ENCODE peak calls at places on chromosomes 3 and 15, in eight cellular contexts. One of them, this sample, is unnamed.
A peak's percentile ranks its signal among the peaks of the same experiment; 100 is the strongest.

GRCh38 chr3:102181202-102181920 is 253.5 kb upstream of the ZPLD1 start:
- DNase-seq in H54: no peak
- DNase-seq in HT1080: no peak
- DNase-seq in epithelial cell of esophagus: no peak
- DNase-seq in M059J: peak; percentile 74
- DNase-seq in activated T-cell treated with anti-CD3 and anti-CD28 coated beads, Interleukin-2, amount 50 U/mL, for 72 hours: no peak
- DNase-seq in NCI-H2171 treated with DMSO at 0.1 percent for 48 hours: no peak
- DNase-seq in heart left ventricle: no peak
- DNase-seq in this sample: no peak

GRCh38 chr15:41115088-41115651 is 910 bp downstream of the INO80 start:
- DNase-seq in NCI-H2171 treated with DMSO at 0.1 percent for 48 hours: peak; percentile 59
- DNase-seq in HT1080: peak; percentile 49
- DNase-seq in activated T-cell treated with anti-CD3 and anti-CD28 coated beads, Interleukin-2, amount 50 U/mL, for 72 hours: no peak
- DNase-seq in heart left ventricle: no peak
- DNase-seq in H54: no peak
- DNase-seq in M059J: peak; percentile 41
- DNase-seq in epithelial cell of esophagus: peak; percentile 69
- DNase-seq in this sample: no peak

GRCh38 chr3:124174463-124174862 is 182.5 kb upstream of the ROPN1 start:
- DNase-seq in epithelial cell of esophagus: no peak
- DNase-seq in M059J: peak; percentile 24
- DNase-seq in heart left ventricle: no peak
- DNase-seq in HT1080: peak; percentile 17
- DNase-seq in activated T-cell treated with anti-CD3 and anti-CD28 coated beads, Interleukin-2, amount 50 U/mL, for 72 hours: no peak
- DNase-seq in NCI-H2171 treated with DMSO at 0.1 percent for 48 hours: peak; percentile 90
- DNase-seq in H54: no peak
- DNase-seq in this sample: no peak

GRCh38 chr3:152047465-152047864 is 174.0 kb downstream of the SUCNR1 start:
- DNase-seq in M059J: peak; percentile 60
- DNase-seq in epithelial cell of esophagus: peak; percentile 68
- DNase-seq in heart left ventricle: no peak
- DNase-seq in H54: no peak
- DNase-seq in HT1080: peak; percentile 19
- DNase-seq in NCI-H2171 treated with DMSO at 0.1 percent for 48 hours: no peak
- DNase-seq in activated T-cell treated with anti-CD3 and anti-CD28 coated beads, Interleukin-2, amount 50 U/mL, for 72 hours: no peak
- DNase-seq in this sample: no peak

GRCh38 chr3:75171632-75172230 is 492.4 kb upstream of the FRG2C start:
- DNase-seq in NCI-H2171 treated with DMSO at 0.1 percent for 48 hours: no peak
- DNase-seq in activated T-cell treated with anti-CD3 and anti-CD28 coated beads, Interleukin-2, amount 50 U/mL, for 72 hours: no peak
- DNase-seq in M059J: no peak
- DNase-seq in HT1080: peak; percentile 4
- DNase-seq in heart left ventricle: no peak
- DNase-seq in epithelial cell of esophagus: peak; percentile 25
- DNase-seq in H54: no peak
- DNase-seq in this sample: no peak

GRCh38 chr3:163983948-163984347 is 1094.3 kb downstream of the SI start:
- DNase-seq in NCI-H2171 treated with DMSO at 0.1 percent for 48 hours: no peak
- DNase-seq in M059J: no peak
- DNase-seq in heart left ventricle: no peak
- DNase-seq in epithelial cell of esophagus: no peak
- DNase-seq in HT1080: no peak
- DNase-seq in H54: no peak
- DNase-seq in activated T-cell treated with anti-CD3 and anti-CD28 coated beads, Interleukin-2, amount 50 U/mL, for 72 hours: no peak
- DNase-seq in this sample: no peak

GRCh38 chr15:70226337-70226980 is 128.7 kb upstream of the TLE3 start:
- DNase-seq in activated T-cell treated with anti-CD3 and anti-CD28 coated beads, Interleukin-2, amount 50 U/mL, for 72 hours: no peak
- DNase-seq in heart left ventricle: no peak
- DNase-seq in M059J: no peak
- DNase-seq in epithelial cell of esophagus: no peak
- DNase-seq in NCI-H2171 treated with DMSO at 0.1 percent for 48 hours: peak; percentile 96
- DNase-seq in HT1080: no peak
- DNase-seq in H54: no peak
- DNase-seq in this sample: no peak

GRCh38 chr15:62287066-62287857 is 122.2 kb upstream of the C2CD4B start:
- DNase-seq in NCI-H2171 treated with DMSO at 0.1 percent for 48 hours: no peak
- DNase-seq in M059J: no peak
- DNase-seq in epithelial cell of esophagus: no peak
- DNase-seq in heart left ventricle: no peak
- DNase-seq in HT1080: peak; percentile 26
- DNase-seq in activated T-cell treated with anti-CD3 and anti-CD28 coated beads, Interleukin-2, amount 50 U/mL, for 72 hours: no peak
- DNase-seq in H54: no peak
- DNase-seq in this sample: no peak

GRCh38 chr3:193585530-193585929 is 7.5 kb upstream of the OPA1 start:
- DNase-seq in HT1080: no peak
- DNase-seq in epithelial cell of esophagus: peak; percentile 83
- DNase-seq in activated T-cell treated with anti-CD3 and anti-CD28 coated beads, Interleukin-2, amount 50 U/mL, for 72 hours: no peak
- DNase-seq in M059J: no peak
- DNase-seq in NCI-H2171 treated with DMSO at 0.1 percent for 48 hours: no peak
- DNase-seq in H54: no peak
- DNase-seq in heart left ventricle: no peak
- DNase-seq in this sample: no peak

GRCh38 chr3:96213393-96213792 is 601.0 kb upstream of the EPHA6 start:
- DNase-seq in epithelial cell of esophagus: no peak
- DNase-seq in HT1080: peak; percentile 23
- DNase-seq in M059J: no peak
- DNase-seq in activated T-cell treated with anti-CD3 and anti-CD28 coated beads, Interleukin-2, amount 50 U/mL, for 72 hours: no peak
- DNase-seq in heart left ventricle: no peak
- DNase-seq in H54: no peak
- DNase-seq in NCI-H2171 treated with DMSO at 0.1 percent for 48 hours: no peak
- DNase-seq in this sample: no peak

GRCh38 chr3:189258261-189258660 is 86.5 kb downstream of the TPRG1 start:
- DNase-seq in M059J: no peak
- DNase-seq in H54: no peak
- DNase-seq in epithelial cell of esophagus: no peak
- DNase-seq in heart left ventricle: peak; percentile 42
- DNase-seq in NCI-H2171 treated with DMSO at 0.1 percent for 48 hours: no peak
- DNase-seq in activated T-cell treated with anti-CD3 and anti-CD28 coated beads, Interleukin-2, amount 50 U/mL, for 72 hours: no peak
- DNase-seq in HT1080: no peak
- DNase-seq in this sample: no peak

GRCh38 chr15:22944651-22945050 is 35.5 kb downstream of the CYFIP1 start:
- DNase-seq in M059J: no peak
- DNase-seq in HT1080: no peak
- DNase-seq in H54: no peak
- DNase-seq in activated T-cell treated with anti-CD3 and anti-CD28 coated beads, Interleukin-2, amount 50 U/mL, for 72 hours: no peak
- DNase-seq in heart left ventricle: no peak
- DNase-seq in epithelial cell of esophagus: peak; percentile 83
- DNase-seq in NCI-H2171 treated with DMSO at 0.1 percent for 48 hours: peak; percentile 90
- DNase-seq in this sample: no peak

GRCh38 chr15:20356444-20357138 is 185.0 kb downstream of the GOLGA6L6 start:
- DNase-seq in NCI-H2171 treated with DMSO at 0.1 percent for 48 hours: no peak
- DNase-seq in epithelial cell of esophagus: no peak
- DNase-seq in HT1080: peak; percentile 48
- DNase-seq in M059J: peak; percentile 36
- DNase-seq in H54: peak; percentile 65
- DNase-seq in heart left ventricle: peak; percentile 85
- DNase-seq in activated T-cell treated with anti-CD3 and anti-CD28 coated beads, Interleukin-2, amount 50 U/mL, for 72 hours: peak; percentile 87
- DNase-seq in this sample: peak; percentile 88

GRCh38 chr3:16523778-16524177 is 10.3 kb upstream of the RFTN1 start:
- DNase-seq in H54: no peak
- DNase-seq in activated T-cell treated with anti-CD3 and anti-CD28 coated beads, Interleukin-2, amount 50 U/mL, for 72 hours: no peak
- DNase-seq in HT1080: peak; percentile 46
- DNase-seq in NCI-H2171 treated with DMSO at 0.1 percent for 48 hours: no peak
- DNase-seq in heart left ventricle: no peak
- DNase-seq in epithelial cell of esophagus: peak; percentile 57
- DNase-seq in M059J: peak; percentile 54
- DNase-seq in this sample: no peak

GRCh38 chr3:124243253-124243859 is 251.4 kb upstream of the ROPN1 start:
- DNase-seq in HT1080: no peak
- DNase-seq in NCI-H2171 treated with DMSO at 0.1 percent for 48 hours: peak; percentile 27
- DNase-seq in heart left ventricle: no peak
- DNase-seq in M059J: no peak
- DNase-seq in epithelial cell of esophagus: no peak
- DNase-seq in activated T-cell treated with anti-CD3 and anti-CD28 coated beads, Interleukin-2, amount 50 U/mL, for 72 hours: no peak
- DNase-seq in H54: no peak
- DNase-seq in this sample: no peak

GRCh38 chr15:50977157-50977556 is 68.7 kb downstream of the AP4E1 start:
- DNase-seq in activated T-cell treated with anti-CD3 and anti-CD28 coated beads, Interleukin-2, amount 50 U/mL, for 72 hours: no peak
- DNase-seq in heart left ventricle: no peak
- DNase-seq in H54: no peak
- DNase-seq in epithelial cell of esophagus: no peak
- DNase-seq in M059J: no peak
- DNase-seq in NCI-H2171 treated with DMSO at 0.1 percent for 48 hours: no peak
- DNase-seq in HT1080: no peak
- DNase-seq in this sample: no peak

GRCh38 chr3:72461787-72462186 is 386.5 kb downstream of the SHQ1 start:
- DNase-seq in activated T-cell treated with anti-CD3 and anti-CD28 coated beads, Interleukin-2, amount 50 U/mL, for 72 hours: no peak
- DNase-seq in epithelial cell of esophagus: no peak
- DNase-seq in M059J: no peak
- DNase-seq in NCI-H2171 treated with DMSO at 0.1 percent for 48 hours: no peak
- DNase-seq in heart left ventricle: no peak
- DNase-seq in H54: no peak
- DNase-seq in HT1080: no peak
- DNase-seq in this sample: no peak